ENCODE peak calls at places on chromosomes 12 and 14, in ten cellular contexts. N, S, M, I, J, A, V, F, H and C are unnamed samples.

GRCh38 chr12:54051916-54052744 is 1.5 kb upstream of the HOXC4 start:
- DNase-seq in N (no peak), S (no peak), M (no peak), I (no peak), J (no peak), A (no peak), V (peak; percentile 34), F (peak; percentile 17), H (no peak), C (no peak)

GRCh38 chr12:95002754-95003153 is 743 bp downstream of the NDUFA12 start:
- DNase-seq in N (no peak), S (no peak), M (no peak), I (no peak), J (no peak), A (no peak), V (no peak), F (no peak), H (no peak), C (no peak)

GRCh38 chr14:26204954-26205479 is 392.8 kb downstream of the NOVA1 start:
- DNase-seq in N (peak; percentile 20), S (peak; percentile 61), M (peak; percentile 33), I (no peak), J (no peak), A (peak; percentile 74), V (no peak), F (no peak), H (no peak), C (peak; percentile 69)

GRCh38 chr12:68042212-68042699 is 53.0 kb downstream of the IFNG-AS1 start:
- DNase-seq in N (no peak), S (no peak), M (peak; percentile 6), I (no peak), J (no peak), A (no peak), V (peak; percentile 44), F (no peak), H (peak; percentile 65), C (no peak)

GRCh38 chr14:76772300-76773187 is 11.3 kb downstream of the VASH1 start:
- DNase-seq in N (peak; percentile 36), S (no peak), M (peak; percentile 58), I (no peak), J (no peak), A (peak; percentile 64), V (no peak), F (no peak), H (no peak), C (peak; percentile 61)

GRCh38 chr12:57759360-57759980 is 4.6 kb downstream of the MARCHF9 start:
- DNase-seq in N (no peak), S (no peak), M (no peak), I (no peak), J (no peak), A (no peak), V (no peak), F (no peak), H (peak; percentile 55), C (no peak)

GRCh38 chr12:55629058-55629841 is 7.4 kb upstream of the OR10P1 start:
- DNase-seq in N (no peak), S (no peak), M (no peak), I (no peak), J (no peak), A (no peak), V (no peak), F (no peak), H (no peak), C (no peak)

GRCh38 chr12:65532162-65532561 is 253.7 kb downstream of the MSRB3 start:
- DNase-seq in N (no peak), S (no peak), M (peak; percentile 90), I (no peak), J (peak; percentile 29), A (no peak), V (no peak), F (no peak), H (no peak), C (no peak)

GRCh38 chr12:23222801-23223200 is 597.8 kb downstream of the ETNK1 start:
- DNase-seq in N (no peak), S (no peak), M (no peak), I (no peak), J (no peak), A (no peak), V (no peak), F (no peak), H (no peak), C (no peak)

GRCh38 chr14:71855399-71856036 is 76.7 kb upstream of the RGS6 start:
- DNase-seq in N (peak; percentile 2), S (peak; percentile 26), M (peak; percentile 79), I (no peak), J (peak; percentile 5), A (peak; percentile 82), V (no peak), F (peak; percentile 35), H (peak; percentile 37), C (peak; percentile 74)

GRCh38 chr12:25458047-25458552 is 95.0 kb downstream of the LMNTD1 start:
- DNase-seq in N (peak; percentile 19), S (peak; percentile 15), M (peak; percentile 92), I (no peak), J (peak; percentile 87), A (no peak), V (peak; percentile 67), F (peak; percentile 80), H (no peak), C (no peak)

GRCh38 chr12:89448526-89448925 is 76.1 kb downstream of the GALNT4 start:
- DNase-seq in N (no peak), S (no peak), M (no peak), I (no peak), J (no peak), A (no peak), V (no peak), F (no peak), H (no peak), C (no peak)